ENCODE peak calls at places on chromosome 6, in five cellular contexts. P is progenitor cell of endocrine pancreas, C is colonic mucosa, O is left lung, M is choroid plexus epithelial cell. R is an unnamed sample.

GRCh38 chr6:23316131-23316530 is 746.8 kb downstream of the HDGFL1 start:
- DNase-seq in P (no peak), C (no peak), O (no peak), M (peak), R (peak)

GRCh38 chr6:26199057-26199772 is 112.0 kb downstream of the HFE start:
- DNase-seq in P (no peak), C (peak), O (peak), M (peak), R (peak)

GRCh38 chr6:167787896-167788530 is 38.7 kb upstream of the AFDN start:
- DNase-seq in P (no peak), C (peak), O (no peak), M (no peak), R (no peak)

GRCh38 chr6:74409447-74409846 is 713.4 kb downstream of the CD109 start:
- DNase-seq in P (no peak), C (no peak), O (no peak), M (peak), R (peak)

GRCh38 chr6:140590641-140591040 is 1216.2 kb upstream of the CITED2 start:
- DNase-seq in P (no peak), C (no peak), O (no peak), M (no peak), R (peak)

GRCh38 chr6:118725944-118726343 is 74.6 kb upstream of the CEP85L start:
- DNase-seq in P (no peak), C (no peak), O (no peak), M (no peak), R (peak)

GRCh38 chr6:100176321-100176950 is 182.4 kb upstream of the MCHR2 start:
- DNase-seq in P (no peak), C (no peak), O (no peak), M (peak), R (peak)

GRCh38 chr6:147421903-147422302 is 86.6 kb upstream of the SAMD5 start:
- DNase-seq in P (no peak), C (no peak), O (no peak), M (no peak), R (no peak)

GRCh38 chr6:93675856-93676255 is 256.5 kb upstream of the EPHA7 start:
- DNase-seq in P (no peak), C (no peak), O (no peak), M (no peak), R (no peak)

GRCh38 chr6:80425089-80425823 is 318.8 kb downstream of the BCKDHB start:
- DNase-seq in P (no peak), C (no peak), O (no peak), M (peak), R (no peak)

GRCh38 chr6:107673076-107673494 is 151.0 kb downstream of the SCML4 start:
- DNase-seq in P (no peak), C (no peak), O (no peak), M (no peak), R (no peak)

GRCh38 chr6:170074907-170075306 is 216.0 kb downstream of the DLL1 start:
- DNase-seq in P (no peak), C (no peak), O (peak), M (no peak), R (no peak)

GRCh38 chr6:169328112-169328801 is 74.6 kb upstream of the THBS2 start:
- DNase-seq in P (no peak), C (no peak), O (no peak), M (peak), R (peak)

GRCh38 chr6:73180076-73180717 is 45.1 kb downstream of the KHDC1L start:
- DNase-seq in P (no peak), C (no peak), O (no peak), M (no peak), R (peak)

GRCh38 chr6:158071121-158072082 is 89.7 kb downstream of the SYNJ2 start:
- DNase-seq in P (no peak), C (no peak), O (no peak), M (no peak), R (no peak)

GRCh38 chr6:131694832-131695426 is 6.3 kb downstream of the OR2A4 start:
- DNase-seq in P (peak), C (peak), O (no peak), M (peak), R (peak)

GRCh38 chr6:3659748-3660147 is 91.8 kb downstream of the PXDC1 start:
- DNase-seq in P (no peak), C (no peak), O (no peak), M (no peak), R (no peak)

GRCh38 chr6:108655840-108656650 is 95.3 kb downstream of the FOXO3 start:
- DNase-seq in P (no peak), C (no peak), O (no peak), M (peak), R (no peak)

GRCh38 chr6:151609146-151609962 is 115.5 kb downstream of the CCDC170 start:
- DNase-seq in P (no peak), C (no peak), O (no peak), M (no peak), R (no peak)

GRCh38 chr6:119241540-119242309 is 107.8 kb downstream of the MAN1A1 start:
- DNase-seq in P (no peak), C (no peak), O (no peak), M (no peak), R (no peak)

GRCh38 chr6:135054238-135054574 is 416 bp downstream of the HBS1L start:
- DNase-seq in P (no peak), C (no peak), O (no peak), M (peak), R (no peak)

GRCh38 chr6:90885611-90886056 is 298.8 kb upstream of the MAP3K7 start:
- DNase-seq in P (no peak), C (no peak), O (no peak), M (no peak), R (peak)

GRCh38 chr6:146543940-146544661 is 468 bp downstream of the RAB32 start:
- DNase-seq in P (peak), C (peak), O (peak), M (peak), R (peak)

GRCh38 chr6:71289039-71289801 is 609 bp downstream of the OGFRL1 start:
- DNase-seq in P (peak), C (peak), O (peak), M (no peak), R (peak)

GRCh38 chr6:124780621-124781020 is 181.6 kb upstream of the RNF217 start:
- DNase-seq in P (no peak), C (no peak), O (no peak), M (no peak), R (peak)

GRCh38 chr6:45327956-45328522 is at the start of gene RUNX2:
- DNase-seq in P (no peak), C (no peak), O (no peak), M (peak), R (peak)

GRCh38 chr6:166997768-166998255 is 1.4 kb upstream of the CEP43 start:
- DNase-seq in P (peak), C (peak), O (peak), M (peak), R (peak)

GRCh38 chr6:100808638-100809275 is 72.4 kb downstream of the ASCC3 start:
- DNase-seq in P (no peak), C (no peak), O (no peak), M (peak), R (peak)

GRCh38 chr6:87487555-87487954 is 14.8 kb downstream of the SLC35A1 start:
- DNase-seq in P (no peak), C (no peak), O (no peak), M (peak), R (no peak)

GRCh38 chr6:87484491-87484890 is 11.7 kb downstream of the SLC35A1 start:
- DNase-seq in P (no peak), C (no peak), O (no peak), M (no peak), R (peak)

GRCh38 chr6:87481936-87482335 is 9.2 kb downstream of the SLC35A1 start:
- DNase-seq in P (no peak), C (no peak), O (no peak), M (no peak), R (no peak)

GRCh38 chr6:87482382-87482781 is 9.6 kb downstream of the SLC35A1 start:
- DNase-seq in P (no peak), C (no peak), O (no peak), M (no peak), R (no peak)

GRCh38 chr6:87483929-87484328 is 11.2 kb downstream of the SLC35A1 start:
- DNase-seq in P (no peak), C (no peak), O (no peak), M (peak), R (peak)
- TF ChIP-seq CTCF in P (peak), C (no peak), O (no peak), M (peak), R (no peak)

GRCh38 chr6:11912420-11912819 is 99.7 kb upstream of the HIVEP1 start:
- DNase-seq in P (no peak), C (no peak), O (no peak), M (no peak), R (peak)
- TF ChIP-seq CTCF in P (no peak), C (no peak), O (no peak), M (no peak), R (no peak)

GRCh38 chr6:155250701-155251381 is 13.0 kb upstream of the CLDN20 start:
- DNase-seq in P (no peak), C (no peak), O (no peak), M (no peak), R (no peak)

GRCh38 chr6:155246825-155247224 is 17.0 kb upstream of the CLDN20 start:
- DNase-seq in P (no peak), C (no peak), O (no peak), M (no peak), R (no peak)

GRCh38 chr6:155247618-155248017 is 16.2 kb upstream of the CLDN20 start:
- DNase-seq in P (no peak), C (no peak), O (peak), M (peak), R (peak)

GRCh38 chr6:155245871-155246270 is 17.9 kb upstream of the CLDN20 start:
- DNase-seq in P (no peak), C (no peak), O (no peak), M (no peak), R (no peak)

DNA sequence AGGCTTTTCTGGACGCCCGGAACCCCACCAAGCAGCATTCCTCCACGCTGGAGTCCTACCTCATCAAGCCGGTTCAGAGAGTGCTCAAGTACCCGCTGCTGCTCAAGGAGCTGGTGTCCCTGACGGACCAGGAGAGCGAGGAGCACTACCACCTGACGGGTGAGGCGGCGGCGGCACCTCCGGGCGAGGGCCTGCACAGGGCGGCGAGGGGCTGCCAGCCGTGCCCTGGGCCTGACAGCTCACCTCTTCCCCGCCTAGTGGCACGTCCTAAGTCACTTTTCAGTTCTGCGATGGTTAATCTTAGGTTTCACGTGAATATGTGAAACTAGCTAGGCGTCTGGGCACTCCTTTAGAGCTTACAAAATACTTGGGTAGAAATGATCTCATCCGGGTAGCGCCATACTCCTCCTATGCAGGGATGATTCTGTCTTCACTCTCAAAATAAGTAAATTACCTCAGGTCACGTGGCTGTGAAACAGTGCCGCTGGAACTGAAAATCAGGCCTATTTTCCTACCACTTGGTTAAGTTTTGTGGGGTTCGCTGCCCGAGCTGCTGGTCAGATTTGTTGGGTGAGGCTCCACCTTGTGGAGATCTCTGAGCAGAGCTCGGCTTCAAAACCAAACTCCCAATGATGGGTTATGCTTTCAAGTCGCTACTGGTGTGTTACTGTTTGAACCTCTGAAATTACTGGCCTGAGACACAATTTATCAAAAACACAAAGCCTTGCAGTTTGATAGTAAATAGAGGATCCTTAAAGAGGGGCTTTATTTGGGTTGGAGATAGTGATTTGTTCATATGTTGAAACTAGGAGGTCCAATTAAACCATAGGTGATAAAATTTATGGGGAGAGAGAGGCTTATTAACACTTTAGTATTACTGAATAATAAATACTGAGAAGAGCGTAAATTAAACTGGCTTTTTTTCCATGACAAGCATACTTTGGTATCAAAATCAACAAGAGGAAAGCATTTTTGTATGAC is 15.5 kb upstream of the CLDN20 start:
- DNase-seq in P (no peak), C (peak), O (peak), M (peak), R (peak)
- TF ChIP-seq CTCF in P (peak), C (peak), O (peak), M (peak), R (peak)

DNA sequence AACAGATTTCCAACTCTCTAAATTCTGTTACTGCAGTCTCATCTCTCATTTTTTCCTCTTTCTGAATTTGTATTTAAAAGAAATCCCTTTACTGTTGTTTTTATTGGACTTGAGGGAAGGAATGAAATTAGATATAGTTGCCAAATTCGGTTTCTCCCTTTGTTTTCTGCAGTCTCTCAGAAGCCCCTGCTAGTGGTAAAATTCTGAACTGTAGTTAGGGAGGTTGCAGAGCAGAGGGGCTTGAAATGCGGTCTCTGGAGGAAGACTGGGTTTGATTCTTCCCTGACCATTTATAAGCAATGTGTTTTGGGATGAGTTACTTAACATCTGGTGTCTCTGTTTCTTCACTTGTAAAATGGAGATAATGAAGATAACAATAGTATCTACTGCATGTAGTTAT is 106.3 kb upstream of the TBX18 start:
- DNase-seq in P (no peak), C (no peak), O (no peak), M (no peak), R (no peak)
- TF ChIP-seq CTCF in P (no peak), C (no peak), O (no peak), M (peak), R (no peak)

GRCh38 chr6:79076160-79076559 is 1.9 kb downstream of the PHIP start:
- DNase-seq in P (no peak), C (no peak), O (no peak), M (peak), R (peak)

GRCh38 chr6:79078057-79078969 is at the start of gene PHIP:
- DNase-seq in P (peak), C (peak), O (peak), M (peak), R (peak)

GRCh38 chr6:79077680-79078056 is 386 bp downstream of the PHIP start:
- DNase-seq in P (no peak), C (no peak), O (no peak), M (no peak), R (no peak)

GRCh38 chr6:79079425-79080130 is 1.5 kb upstream of the PHIP start:
- DNase-seq in P (no peak), C (no peak), O (no peak), M (peak), R (peak)

GRCh38 chr6:79076881-79077641 is 993 bp downstream of the PHIP start:
- DNase-seq in P (peak), C (peak), O (peak), M (peak), R (peak)
- TF ChIP-seq CTCF in P (no peak), C (no peak), O (no peak), M (no peak), R (no peak)

DNA sequence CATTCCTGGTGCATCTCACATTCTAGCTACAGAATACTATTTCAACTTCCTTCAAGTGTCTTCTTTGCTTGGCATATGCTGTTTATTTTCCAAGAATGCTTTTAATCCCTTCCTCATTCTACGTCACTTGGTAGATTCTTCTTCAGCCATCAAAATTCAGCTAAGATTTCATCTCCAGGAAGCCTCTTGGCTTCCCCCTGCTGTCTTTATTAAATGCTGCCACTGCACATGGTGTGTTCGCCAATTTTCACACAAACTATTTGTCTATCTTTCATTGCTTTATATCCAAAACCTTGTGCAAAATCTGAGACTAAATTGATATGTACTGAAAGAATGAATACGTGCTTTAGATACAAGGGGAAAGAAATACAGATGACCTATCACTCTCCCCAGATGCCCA is 253.0 kb downstream of the RFPL4B start:
- DNase-seq in P (no peak), C (no peak), O (no peak), M (peak), R (no peak)
- TF ChIP-seq CTCF in P (no peak), C (no peak), O (no peak), M (peak), R (no peak)